ENCODE peak calls at places on chromosomes 6 and 20, in ten cellular contexts. U is SK-N-SH; D is EH; T is activated naive CD8-positive, alpha-beta T cell treated with anti-CD3 and anti-CD28 coated beads, Interleukin-2, amount 50 U/mL, for 16 hours; N is RPMI7951; H is activated naive CD4-positive, alpha-beta T cell treated with anti-CD3 and anti-CD28 coated beads, Interleukin-2, amount 50 U/mL, for 16 hours; K is cardiac septum; I is CD8-positive, alpha-beta memory T cell; X is ELF-1; A is stimulated activated CD4-positive, alpha-beta T cell treated with anti-CD3 and anti-CD28 coated beads, Interleukin-15, amount 100 ng/mL, for 1 hour. M is an unnamed sample.

GRCh38 chr6:136112262-136112661 is 137.8 kb downstream of the MTFR2 start:
- DNase-seq in U (no peak), D (no peak), T (no peak), N (no peak), H (no peak), K (no peak), I (no peak), X (no peak), A (no peak), M (no peak)

GRCh38 chr6:13787146-13787545 is 27.2 kb downstream of the MCUR1 start:
- DNase-seq in U (no peak), D (peak; percentile 50), T (no peak), N (peak; percentile 24), H (peak; percentile 24), K (no peak), I (no peak), X (peak; percentile 53), A (no peak), M (peak; percentile 25)

GRCh38 chr6:126625019-126625418 is 285.1 kb downstream of the CENPW start:
- DNase-seq in U (no peak), D (peak; percentile 52), T (no peak), N (peak; percentile 1), H (no peak), K (no peak), I (no peak), X (no peak), A (no peak), M (no peak)

GRCh38 chr6:19905584-19905983 is 68.4 kb downstream of the ID4 start:
- DNase-seq in U (no peak), D (no peak), T (no peak), N (no peak), H (no peak), K (no peak), I (no peak), X (no peak), A (no peak), M (no peak)

GRCh38 chr6:143064996-143065683 is 4.5 kb downstream of the AIG1 start:
- DNase-seq in U (no peak), D (peak; percentile 44), T (no peak), N (peak; percentile 76), H (no peak), K (no peak), I (no peak), X (peak; percentile 10), A (no peak), M (no peak)

GRCh38 chr20:38609828-38610227 is 8.2 kb downstream of the ARHGAP40 start:
- DNase-seq in U (peak; percentile 41), D (no peak), T (no peak), N (no peak), H (no peak), K (no peak), I (no peak), X (no peak), A (no peak), M (no peak)

GRCh38 chr6:148790817-148791216 is 44.0 kb downstream of the UST start:
- DNase-seq in U (no peak), D (no peak), T (no peak), N (no peak), H (no peak), K (no peak), I (no peak), X (no peak), A (no peak), M (no peak)

GRCh38 chr6:169310983-169311382 is 57.3 kb upstream of the THBS2 start:
- DNase-seq in U (no peak), D (no peak), T (no peak), N (no peak), H (no peak), K (no peak), I (no peak), X (no peak), A (no peak), M (no peak)

GRCh38 chr20:56636701-56637100 is 7.6 kb downstream of the TFAP2C start:
- DNase-seq in U (no peak), D (peak; percentile 96), T (no peak), N (peak; percentile 95), H (no peak), K (no peak), I (no peak), X (no peak), A (no peak), M (peak; percentile 80)

GRCh38 chr6:138971601-138972000 is 16.5 kb downstream of the REPS1 start:
- DNase-seq in U (no peak), D (peak; percentile 22), T (no peak), N (no peak), H (no peak), K (no peak), I (no peak), X (no peak), A (no peak), M (no peak)

GRCh38 chr6:74066168-74066871 is 370.3 kb downstream of the CD109 start:
- DNase-seq in U (no peak), D (peak; percentile 36), T (no peak), N (peak; percentile 10), H (no peak), K (no peak), I (no peak), X (no peak), A (no peak), M (no peak)

GRCh38 chr20:15496501-15497039 is 1076.7 kb downstream of the KIF16B start:
- DNase-seq in U (no peak), D (no peak), T (no peak), N (no peak), H (no peak), K (no peak), I (no peak), X (no peak), A (no peak), M (no peak)

GRCh38 chr6:110054664-110055386 is 76.7 kb downstream of the GPR6 start:
- DNase-seq in U (no peak), D (no peak), T (no peak), N (no peak), H (no peak), K (no peak), I (no peak), X (no peak), A (no peak), M (no peak)

GRCh38 chr6:67353861-67354260 is 1281.2 kb upstream of the ADGRB3 start:
- DNase-seq in U (no peak), D (no peak), T (no peak), N (no peak), H (no peak), K (no peak), I (no peak), X (no peak), A (no peak), M (no peak)

GRCh38 chr6:27812805-27813626 is 99.2 kb downstream of the OR2B2 start:
- DNase-seq in U (no peak), D (no peak), T (no peak), N (no peak), H (no peak), K (no peak), I (no peak), X (peak; percentile 82), A (no peak), M (no peak)

GRCh38 chr6:54993948-54994347 is 147.4 kb downstream of the FAM83B start:
- DNase-seq in U (no peak), D (no peak), T (no peak), N (no peak), H (no peak), K (no peak), I (no peak), X (no peak), A (no peak), M (no peak)

GRCh38 chr6:150072201-150072600 is 3.3 kb upstream of the ULBP3 start:
- DNase-seq in U (no peak), D (peak; percentile 58), T (no peak), N (peak; percentile 77), H (no peak), K (no peak), I (peak; percentile 36), X (peak; percentile 63), A (no peak), M (peak; percentile 85)

GRCh38 chr20:43984587-43984986 is 69.9 kb downstream of the TOX2 start:
- DNase-seq in U (no peak), D (no peak), T (no peak), N (no peak), H (no peak), K (no peak), I (no peak), X (no peak), A (no peak), M (no peak)

GRCh38 chr20:54190200-54190599 is 16.4 kb upstream of the CYP24A1 start:
- DNase-seq in U (no peak), D (no peak), T (no peak), N (no peak), H (no peak), K (no peak), I (no peak), X (no peak), A (no peak), M (no peak)

GRCh38 chr6:71203211-71203610 is 85.4 kb upstream of the OGFRL1 start:
- DNase-seq in U (no peak), D (no peak), T (no peak), N (no peak), H (no peak), K (no peak), I (no peak), X (no peak), A (no peak), M (no peak)

GRCh38 chr6:108359901-108360882 is 65.3 kb downstream of the AFG1L start:
- DNase-seq in U (no peak), D (peak; percentile 20), T (no peak), N (peak; percentile 8), H (no peak), K (no peak), I (no peak), X (no peak), A (no peak), M (no peak)

GRCh38 chr20:11849976-11850670 is 67.6 kb upstream of the BTBD3 start:
- DNase-seq in U (no peak), D (peak; percentile 59), T (no peak), N (peak; percentile 25), H (no peak), K (no peak), I (no peak), X (no peak), A (no peak), M (no peak)

GRCh38 chr20:13841206-13841605 is 56.4 kb downstream of the NDUFAF5 start:
- DNase-seq in U (no peak), D (no peak), T (no peak), N (no peak), H (no peak), K (no peak), I (no peak), X (no peak), A (no peak), M (no peak)

GRCh38 chr20:40275738-40276137 is 413.3 kb downstream of the MAFB start:
- DNase-seq in U (peak; percentile 48), D (no peak), T (no peak), N (no peak), H (no peak), K (no peak), I (no peak), X (peak; percentile 32), A (no peak), M (no peak)

GRCh38 chr6:11609324-11610071 is 71.9 kb downstream of the TMEM170B start:
- DNase-seq in U (no peak), D (peak; percentile 99), T (no peak), N (peak; percentile 75), H (no peak), K (no peak), I (no peak), X (peak; percentile 59), A (no peak), M (peak; percentile 99)

GRCh38 chr6:138575257-138575656 is 76.0 kb upstream of the NHSL1 start:
- DNase-seq in U (no peak), D (no peak), T (no peak), N (no peak), H (no peak), K (no peak), I (no peak), X (no peak), A (no peak), M (no peak)

GRCh38 chr6:4212588-4212987 is 77.2 kb upstream of the ECI2 start:
- DNase-seq in U (no peak), D (no peak), T (no peak), N (no peak), H (no peak), K (no peak), I (no peak), X (no peak), A (no peak), M (no peak)

GRCh38 chr20:10648651-10649050 is 25.1 kb downstream of the JAG1 start:
- DNase-seq in U (no peak), D (peak; percentile 72), T (no peak), N (peak; percentile 88), H (no peak), K (no peak), I (no peak), X (no peak), A (no peak), M (peak; percentile 86)

M was measured in SJSA1.